ENCODE peak calls at places on chromosomes 16 and 17, in six cellular contexts. One of them, this sample, is unnamed.

GRCh38 chr17:9472541-9472940 is 103.1 kb downstream of the STX8 start:
- DNase-seq in Daoy: peak
- DNase-seq in HAP-1: no peak
- DNase-seq in T-helper 1 cell: no peak
- DNase-seq in EH: peak
- DNase-seq in EL: peak
- DNase-seq in this sample: no peak

GRCh38 chr17:7748098-7748775 is 30.7 kb downstream of the DNAH2 start:
- DNase-seq in Daoy: no peak
- DNase-seq in HAP-1: no peak
- DNase-seq in T-helper 1 cell: no peak
- DNase-seq in EH: peak
- DNase-seq in EL: peak
- DNase-seq in this sample: no peak

GRCh38 chr17:61250335-61250890 is 149.2 kb upstream of the TBX2 start:
- DNase-seq in Daoy: peak
- DNase-seq in HAP-1: no peak
- DNase-seq in T-helper 1 cell: no peak
- DNase-seq in EH: peak
- DNase-seq in EL: peak
- DNase-seq in this sample: no peak

GRCh38 chr16:57149391-57149790 is 36.4 kb downstream of the PSME3IP1 start:
- DNase-seq in Daoy: no peak
- DNase-seq in HAP-1: no peak
- DNase-seq in T-helper 1 cell: no peak
- DNase-seq in EH: no peak
- DNase-seq in EL: no peak
- DNase-seq in this sample: no peak

GRCh38 chr17:48486557-48486956 is 44.3 kb downstream of the HOXB1 start:
- DNase-seq in Daoy: peak
- DNase-seq in HAP-1: no peak
- DNase-seq in T-helper 1 cell: no peak
- DNase-seq in EH: peak
- DNase-seq in EL: peak
- DNase-seq in this sample: no peak

GRCh38 chr16:2912330-2913199 is 834 bp downstream of the FLYWCH1 start:
- DNase-seq in Daoy: peak
- DNase-seq in HAP-1: peak
- DNase-seq in T-helper 1 cell: peak
- DNase-seq in EH: peak
- DNase-seq in EL: peak
- DNase-seq in this sample: no peak

GRCh38 chr16:59993101-59993500 is 1259.0 kb upstream of the GOT2 start:
- DNase-seq in Daoy: no peak
- DNase-seq in HAP-1: peak
- DNase-seq in T-helper 1 cell: no peak
- DNase-seq in EH: no peak
- DNase-seq in EL: no peak
- DNase-seq in this sample: no peak

GRCh38 chr16:90048737-90049330 is 28.3 kb downstream of the PRDM7 start:
- DNase-seq in Daoy: no peak
- DNase-seq in HAP-1: no peak
- DNase-seq in T-helper 1 cell: no peak
- DNase-seq in EH: no peak
- DNase-seq in EL: no peak
- DNase-seq in this sample: no peak

GRCh38 chr16:19488213-19488640 is 33.7 kb downstream of the GDE1 start:
- DNase-seq in Daoy: no peak
- DNase-seq in HAP-1: peak
- DNase-seq in T-helper 1 cell: no peak
- DNase-seq in EH: no peak
- DNase-seq in EL: no peak
- DNase-seq in this sample: no peak

GRCh38 chr17:50117202-50118040 is 12.5 kb downstream of the SAMD14 start:
- DNase-seq in Daoy: peak
- DNase-seq in HAP-1: peak
- DNase-seq in T-helper 1 cell: peak
- DNase-seq in EH: no peak
- DNase-seq in EL: no peak
- DNase-seq in this sample: peak

GRCh38 chr16:31467858-31468257 is 4.1 kb upstream of the TGFB1I1 start:
- DNase-seq in Daoy: no peak
- DNase-seq in HAP-1: no peak
- DNase-seq in T-helper 1 cell: no peak
- DNase-seq in EH: no peak
- DNase-seq in EL: no peak
- DNase-seq in this sample: no peak

GRCh38 chr17:75561927-75562603 is 25.5 kb upstream of the MYO15B start:
- DNase-seq in Daoy: no peak
- DNase-seq in HAP-1: no peak
- DNase-seq in T-helper 1 cell: no peak
- DNase-seq in EH: peak
- DNase-seq in EL: peak
- DNase-seq in this sample: no peak

GRCh38 chr16:13168091-13168572 is 266.7 kb downstream of the SHISA9 start:
- DNase-seq in Daoy: no peak
- DNase-seq in HAP-1: no peak
- DNase-seq in T-helper 1 cell: no peak
- DNase-seq in EH: no peak
- DNase-seq in EL: no peak
- DNase-seq in this sample: no peak

GRCh38 chr17:43702636-43703035 is 40.9 kb upstream of the MEOX1 start:
- DNase-seq in Daoy: peak
- DNase-seq in HAP-1: peak
- DNase-seq in T-helper 1 cell: no peak
- DNase-seq in EH: no peak
- DNase-seq in EL: peak
- DNase-seq in this sample: no peak

GRCh38 chr17:13593021-13593751 is 8.5 kb downstream of the HS3ST3A1 start:
- DNase-seq in Daoy: no peak
- DNase-seq in HAP-1: no peak
- DNase-seq in T-helper 1 cell: no peak
- DNase-seq in EH: no peak
- DNase-seq in EL: no peak
- DNase-seq in this sample: no peak

GRCh38 chr16:31696968-31697743 is 169.5 kb downstream of the AHSP start:
- DNase-seq in Daoy: no peak
- DNase-seq in HAP-1: no peak
- DNase-seq in T-helper 1 cell: no peak
- DNase-seq in EH: peak
- DNase-seq in EL: peak
- DNase-seq in this sample: no peak

GRCh38 chr16:81526935-81527334 is 82.3 kb downstream of the CMIP start:
- DNase-seq in Daoy: peak
- DNase-seq in HAP-1: no peak
- DNase-seq in T-helper 1 cell: no peak
- DNase-seq in EH: peak
- DNase-seq in EL: no peak
- DNase-seq in this sample: peak

GRCh38 chr17:60495260-60495659 is 30.8 kb downstream of the APPBP2 start:
- DNase-seq in Daoy: no peak
- DNase-seq in HAP-1: no peak
- DNase-seq in T-helper 1 cell: no peak
- DNase-seq in EH: no peak
- DNase-seq in EL: no peak
- DNase-seq in this sample: no peak

GRCh38 chr16:3881499-3881995 is 1.0 kb upstream of the CREBBP start:
- DNase-seq in Daoy: no peak
- DNase-seq in HAP-1: no peak
- DNase-seq in T-helper 1 cell: no peak
- DNase-seq in EH: no peak
- DNase-seq in EL: no peak
- DNase-seq in this sample: no peak

GRCh38 chr17:43936434-43936833 is 5.8 kb downstream of the PPY start:
- DNase-seq in Daoy: no peak
- DNase-seq in HAP-1: no peak
- DNase-seq in T-helper 1 cell: no peak
- DNase-seq in EH: peak
- DNase-seq in EL: peak
- DNase-seq in this sample: no peak

GRCh38 chr17:78114831-78115723 is 13.5 kb downstream of the TMC6 start:
- DNase-seq in Daoy: no peak
- DNase-seq in HAP-1: no peak
- DNase-seq in T-helper 1 cell: no peak
- DNase-seq in EH: no peak
- DNase-seq in EL: no peak
- DNase-seq in this sample: no peak

GRCh38 chr17:64036198-64036922 is 15.9 kb upstream of the ICAM2 start:
- DNase-seq in Daoy: no peak
- DNase-seq in HAP-1: no peak
- DNase-seq in T-helper 1 cell: no peak
- DNase-seq in EH: no peak
- DNase-seq in EL: no peak
- DNase-seq in this sample: no peak

GRCh38 chr16:66842765-66843164 is 1.4 kb upstream of the CA7 start:
- DNase-seq in Daoy: peak
- DNase-seq in HAP-1: no peak
- DNase-seq in T-helper 1 cell: no peak
- DNase-seq in EH: no peak
- DNase-seq in EL: peak
- DNase-seq in this sample: no peak

GRCh38 chr17:10471853-10472252 is 2.5 kb upstream of the MYH4 start:
- DNase-seq in Daoy: peak
- DNase-seq in HAP-1: no peak
- DNase-seq in T-helper 1 cell: no peak
- DNase-seq in EH: no peak
- DNase-seq in EL: peak
- DNase-seq in this sample: no peak

GRCh38 chr17:17609121-17609520 is 17.6 kb upstream of the PEMT start:
- DNase-seq in Daoy: peak
- DNase-seq in HAP-1: peak
- DNase-seq in T-helper 1 cell: no peak
- DNase-seq in EH: peak
- DNase-seq in EL: no peak
- DNase-seq in this sample: no peak

GRCh38 chr17:2755941-2756724 is 6.7 kb upstream of the CCDC92B start:
- DNase-seq in Daoy: peak
- DNase-seq in HAP-1: peak
- DNase-seq in T-helper 1 cell: no peak
- DNase-seq in EH: no peak
- DNase-seq in EL: no peak
- DNase-seq in this sample: no peak

GRCh38 chr17:68456529-68457167 is 648 bp downstream of the WIPI1 start:
- DNase-seq in Daoy: peak
- DNase-seq in HAP-1: peak
- DNase-seq in T-helper 1 cell: no peak
- DNase-seq in EH: peak
- DNase-seq in EL: peak
- DNase-seq in this sample: no peak

This sample was measured in activated CD8-positive, alpha-beta memory T cell treated with anti-CD3 and anti-CD28 coated beads, Interleukin-2, amount 50 U/mL, for 4 hours.